ENCODE peak calls at places on chromosomes 2 and 18, in eight cellular contexts. I is activated T-cell treated with anti-CD3 and anti-CD28 coated beads for 24 hours, C is NCI-H2081, L is pancreas, M is DMS 273 treated with DMSO at 0.1 percent for 48 hours, Q is caudate nucleus, Y is mesothelial cell of epicardium, E is EL. N is an unnamed sample.

GRCh38 chr2:99255491-99256318 is at the start of gene LYG2:
- DNase-seq in I (no peak), C (no peak), L (no peak), M (no peak), Q (no peak), Y (no peak), E (no peak), N (no peak)

GRCh38 chr18:11668441-11669169 is 20.5 kb upstream of the GNAL start:
- DNase-seq in I (no peak), C (no peak), L (no peak), M (no peak), Q (no peak), Y (no peak), E (no peak), N (no peak)

GRCh38 chr2:42926438-42927333 is 134.3 kb upstream of the HAAO start:
- DNase-seq in I (no peak), C (peak; percentile 75), L (peak; percentile 84), M (no peak), Q (no peak), Y (no peak), E (no peak), N (no peak)

GRCh38 chr18:41391616-41392610 is 563.1 kb upstream of the PIK3C3 start:
- DNase-seq in I (no peak), C (peak; percentile 82), L (peak; percentile 17), M (peak; percentile 55), Q (peak; percentile 10), Y (peak; percentile 72), E (peak; percentile 0), N (peak; percentile 5)

GRCh38 chr2:109207201-109207600 is 78.2 kb downstream of the SH3RF3 start:
- DNase-seq in I (no peak), C (no peak), L (no peak), M (no peak), Q (no peak), Y (no peak), E (no peak), N (no peak)

GRCh38 chr2:142462291-142462690 is 331.5 kb upstream of the LRP1B start:
- DNase-seq in I (no peak), C (no peak), L (no peak), M (no peak), Q (no peak), Y (no peak), E (peak; percentile 1), N (no peak)

GRCh38 chr2:177460973-177461585 is 68.5 kb downstream of the AGPS start:
- DNase-seq in I (no peak), C (no peak), L (no peak), M (peak; percentile 35), Q (no peak), Y (no peak), E (no peak), N (no peak)

GRCh38 chr2:33058716-33059451 is 112.1 kb downstream of the LTBP1 start:
- DNase-seq in I (no peak), C (no peak), L (no peak), M (no peak), Q (no peak), Y (no peak), E (no peak), N (no peak)

GRCh38 chr2:127102464-127103242 is 4.3 kb downstream of the BIN1 start:
- DNase-seq in I (no peak), C (no peak), L (no peak), M (no peak), Q (no peak), Y (no peak), E (no peak), N (no peak)

GRCh38 chr2:127942002-127942401 is 56.2 kb upstream of the AMMECR1L start:
- DNase-seq in I (no peak), C (no peak), L (no peak), M (no peak), Q (no peak), Y (no peak), E (no peak), N (peak; percentile 5)

GRCh38 chr2:63124209-63124608 is 73.6 kb downstream of the OTX1 start:
- DNase-seq in I (no peak), C (no peak), L (no peak), M (no peak), Q (no peak), Y (no peak), E (no peak), N (peak; percentile 0)

GRCh38 chr18:79547413-79548076 is 132.1 kb upstream of the CTDP1 start:
- DNase-seq in I (no peak), C (no peak), L (peak; percentile 12), M (no peak), Q (no peak), Y (peak; percentile 35), E (no peak), N (no peak)

GRCh38 chr2:26519396-26519991 is 41.6 kb upstream of the OTOF start:
- DNase-seq in I (no peak), C (no peak), L (no peak), M (no peak), Q (no peak), Y (no peak), E (no peak), N (no peak)

GRCh38 chr2:72117718-72118117 is 29.9 kb downstream of the CYP26B1 start:
- DNase-seq in I (no peak), C (no peak), L (no peak), M (no peak), Q (no peak), Y (no peak), E (no peak), N (no peak)

GRCh38 chr18:33871363-33872025 is 293.5 kb downstream of the ASXL3 start:
- DNase-seq in I (no peak), C (no peak), L (no peak), M (no peak), Q (no peak), Y (no peak), E (no peak), N (no peak)

GRCh38 chr2:239274391-239275001 is 126.3 kb downstream of the HDAC4 start:
- DNase-seq in I (no peak), C (no peak), L (no peak), M (peak; percentile 29), Q (no peak), Y (no peak), E (peak; percentile 62), N (peak; percentile 64)

GRCh38 chr18:55064760-55065159 is 105.5 kb upstream of the CCDC68 start:
- DNase-seq in I (no peak), C (no peak), L (no peak), M (no peak), Q (no peak), Y (no peak), E (no peak), N (no peak)

GRCh38 chr2:109736177-109736827 is 57.8 kb upstream of the RGPD5 start:
- DNase-seq in I (no peak), C (peak; percentile 46), L (peak; percentile 33), M (peak; percentile 10), Q (peak; percentile 54), Y (no peak), E (peak; percentile 66), N (peak; percentile 81)

GRCh38 chr2:97736185-97736584 is 22.8 kb downstream of the ZAP70 start:
- DNase-seq in I (no peak), C (no peak), L (no peak), M (no peak), Q (no peak), Y (no peak), E (no peak), N (no peak)

GRCh38 chr2:95074663-95075439 is 46.8 kb downstream of the MRPS5 start:
- DNase-seq in I (peak; percentile 52), C (no peak), L (no peak), M (no peak), Q (no peak), Y (no peak), E (no peak), N (no peak)

GRCh38 chr18:69770206-69770605 is 177.5 kb downstream of the CD226 start:
- DNase-seq in I (no peak), C (no peak), L (no peak), M (no peak), Q (no peak), Y (no peak), E (no peak), N (no peak)